ENCODE peak calls at places on chromosomes 5 and 9, in six cellular contexts. B is GM20000, S is endothelial cell of umbilical vein, M is H9, K is CMK, Y is NCI-H774. L is an unnamed sample.

GRCh38 chr9:134501266-134502181 is 140.1 kb upstream of the COL5A1 start:
- DNase-seq in B (no peak), S (peak), M (no peak), K (no peak), Y (no peak), L (no peak)

GRCh38 chr9:110041452-110041851 is 166.5 kb downstream of the C9orf152 start:
- DNase-seq in B (no peak), S (peak), M (no peak), K (no peak), Y (no peak), L (no peak)

GRCh38 chr9:114012126-114012525 is 66.0 kb downstream of the AMBP start:
- DNase-seq in B (no peak), S (no peak), M (no peak), K (no peak), Y (no peak), L (no peak)

GRCh38 chr5:134758176-134758503 is 439 bp upstream of the DDX46 start:
- DNase-seq in B (no peak), S (no peak), M (no peak), K (no peak), Y (no peak), L (no peak)

GRCh38 chr5:149392718-149393117 is 13.6 kb upstream of the IL17B start:
- DNase-seq in B (no peak), S (no peak), M (no peak), K (no peak), Y (no peak), L (no peak)

GRCh38 chr5:66661149-66661548 is 65.0 kb downstream of the MAST4 start:
- DNase-seq in B (no peak), S (no peak), M (no peak), K (no peak), Y (no peak), L (no peak)

GRCh38 chr5:88840497-88840896 is 42.5 kb downstream of the MEF2C start:
- DNase-seq in B (no peak), S (no peak), M (no peak), K (no peak), Y (no peak), L (no peak)

GRCh38 chr5:14816374-14816998 is 55.1 kb downstream of the ANKH start:
- DNase-seq in B (no peak), S (no peak), M (no peak), K (no peak), Y (no peak), L (no peak)

GRCh38 chr9:136409557-136410455 is 608 bp downstream of the ENTR1 start:
- DNase-seq in B (peak), S (peak), M (no peak), K (peak), Y (peak), L (peak)

GRCh38 chr5:17411436-17411835 is 86.6 kb upstream of the TAF11L2 start:
- DNase-seq in B (no peak), S (no peak), M (no peak), K (no peak), Y (no peak), L (no peak)

GRCh38 chr5:31531543-31531887 is 378 bp downstream of the DROSHA start:
- DNase-seq in B (peak), S (peak), M (no peak), K (no peak), Y (peak), L (no peak)

GRCh38 chr9:137761032-137761431 is 116.5 kb upstream of the CACNA1B start:
- DNase-seq in B (peak), S (no peak), M (no peak), K (no peak), Y (no peak), L (no peak)

GRCh38 chr9:92712767-92713166 is 42.8 kb upstream of the IPPK start:
- DNase-seq in B (peak), S (no peak), M (no peak), K (no peak), Y (no peak), L (peak)

GRCh38 chr5:179311091-179311470 is 34.2 kb downstream of the ADAMTS2 start:
- DNase-seq in B (no peak), S (no peak), M (no peak), K (no peak), Y (no peak), L (no peak)

GRCh38 chr5:67921004-67921601 is 294.5 kb upstream of the PIK3R1 start:
- DNase-seq in B (no peak), S (no peak), M (no peak), K (no peak), Y (no peak), L (no peak)

GRCh38 chr9:84379740-84380139 is 39.2 kb upstream of the SLC28A3 start:
- DNase-seq in B (no peak), S (no peak), M (no peak), K (no peak), Y (no peak), L (no peak)

GRCh38 chr5:120108586-120109254 is 355.4 kb upstream of the PRR16 start:
- DNase-seq in B (no peak), S (no peak), M (no peak), K (no peak), Y (no peak), L (no peak)

GRCh38 chr5:160287378-160288051 is 24.8 kb downstream of the CCNJL start:
- DNase-seq in B (no peak), S (peak), M (peak), K (no peak), Y (peak), L (peak)

GRCh38 chr9:137320555-137321384 is 18.7 kb upstream of the NRARP start:
- DNase-seq in B (peak), S (peak), M (peak), K (no peak), Y (no peak), L (no peak)

GRCh38 chr5:149264432-149265069 is 7.1 kb upstream of the AFAP1L1 start:
- DNase-seq in B (peak), S (no peak), M (peak), K (no peak), Y (peak), L (no peak)

GRCh38 chr9:78856144-78856543 is 559.2 kb downstream of the PSAT1 start:
- DNase-seq in B (no peak), S (no peak), M (no peak), K (no peak), Y (no peak), L (no peak)

GRCh38 chr5:17050236-17050635 is 114.1 kb upstream of the MYO10 start:
- DNase-seq in B (no peak), S (peak), M (no peak), K (no peak), Y (no peak), L (no peak)

GRCh38 chr5:171450423-171451246 is 31.2 kb downstream of the FGF18 start:
- DNase-seq in B (no peak), S (peak), M (peak), K (no peak), Y (no peak), L (no peak)

GRCh38 chr9:126506361-126507317 is 107.1 kb upstream of the LMX1B start:
- DNase-seq in B (no peak), S (no peak), M (no peak), K (no peak), Y (no peak), L (no peak)

GRCh38 chr9:136853596-136854112 is 1.5 kb downstream of the MAMDC4 start:
- DNase-seq in B (no peak), S (no peak), M (no peak), K (no peak), Y (no peak), L (no peak)

GRCh38 chr5:126384985-126385384 is 38.2 kb upstream of the GRAMD2B start:
- DNase-seq in B (no peak), S (no peak), M (no peak), K (no peak), Y (no peak), L (no peak)

GRCh38 chr5:143153332-143154119 is 250.0 kb downstream of the NR3C1 start:
- DNase-seq in B (no peak), S (peak), M (no peak), K (no peak), Y (no peak), L (peak)

GRCh38 chr5:65946198-65946745 is 19.9 kb downstream of the ERBIN start:
- DNase-seq in B (no peak), S (no peak), M (no peak), K (no peak), Y (no peak), L (no peak)

GRCh38 chr5:90802695-90803317 is 244.2 kb downstream of the ADGRV1 start:
- DNase-seq in B (peak), S (peak), M (peak), K (peak), Y (peak), L (no peak)

GRCh38 chr5:163585206-163585605 is 79.8 kb downstream of the MAT2B start:
- DNase-seq in B (no peak), S (no peak), M (no peak), K (no peak), Y (no peak), L (no peak)

GRCh38 chr5:78753093-78753531 is 104.5 kb upstream of the LHFPL2 start:
- DNase-seq in B (no peak), S (no peak), M (no peak), K (no peak), Y (no peak), L (no peak)